ENCODE peak calls at places on chromosomes 4 and X, in nine cellular contexts. C is retina, J is ecto neural progenitor cell, H is NCI-H2081, A is activated T-helper 1 cell treated with Interleukin-2 at 50 U/mL for 16 hours, Q is NCI-H2029 treated with DMSO at 0.1 percent for 48 hours, I is A549, W is A172, M is SK-MEL-5. Y is an unnamed sample.
A peak's percentile ranks its signal among the peaks of the same experiment; 100 is the strongest.

GRCh38 chr4:156378053-156378665 is 424.5 kb upstream of the CTSO start:
- DNase-seq in C (no peak), J (no peak), H (peak; percentile 12), A (no peak), Q (no peak), I (peak; percentile 14), W (peak; percentile 40), M (peak; percentile 44), Y (peak; percentile 31)

GRCh38 chr4:152999376-153000067 is 63.4 kb downstream of the FHDC1 start:
- DNase-seq in C (no peak), J (no peak), H (no peak), A (no peak), Q (no peak), I (no peak), W (no peak), M (no peak), Y (no peak)

GRCh38 chr4:8131210-8131609 is 27.4 kb downstream of the ABLIM2 start:
- DNase-seq in C (no peak), J (no peak), H (peak; percentile 85), A (no peak), Q (no peak), I (no peak), W (no peak), M (no peak), Y (no peak)

GRCh38 chr4:73379946-73380345 is 24.1 kb upstream of the ALB start:
- DNase-seq in C (no peak), J (no peak), H (no peak), A (no peak), Q (no peak), I (no peak), W (no peak), M (no peak), Y (no peak)

GRCh38 chr4:155444695-155445094 is 67.9 kb upstream of the MAP9 start:
- DNase-seq in C (no peak), J (no peak), H (no peak), A (no peak), Q (no peak), I (no peak), W (no peak), M (no peak), Y (no peak)

GRCh38 chr4:90943311-90943710 is 816.1 kb downstream of the CCSER1 start:
- DNase-seq in C (no peak), J (no peak), H (no peak), A (no peak), Q (no peak), I (peak; percentile 3), W (no peak), M (no peak), Y (no peak)

GRCh38 chr4:102678695-102679335 is 82.0 kb downstream of the MANBA start:
- DNase-seq in C (peak; percentile 11), J (no peak), H (no peak), A (no peak), Q (no peak), I (no peak), W (no peak), M (no peak), Y (no peak)

GRCh38 chrX:133922390-133922772 is 63.0 kb downstream of the GPC3 start:
- DNase-seq in C (no peak), J (no peak), H (no peak), A (no peak), Q (no peak), I (no peak), W (no peak), M (no peak), Y (no peak)

GRCh38 chrX:38260231-38260630 is 39.6 kb upstream of the SRPX start:
- DNase-seq in C (no peak), J (no peak), H (peak; percentile 29), A (no peak), Q (no peak), I (peak; percentile 49), W (peak; percentile 45), M (peak; percentile 72), Y (no peak)

GRCh38 chr4:40842725-40843401 is 93.1 kb downstream of the NSUN7 start:
- DNase-seq in C (peak; percentile 69), J (no peak), H (peak; percentile 57), A (no peak), Q (peak; percentile 72), I (no peak), W (no peak), M (peak; percentile 24), Y (no peak)

GRCh38 chrX:71095971-71096701 is 485 bp downstream of the FOXO4 start:
- DNase-seq in C (peak; percentile 34), J (peak; percentile 51), H (peak; percentile 63), A (no peak), Q (no peak), I (no peak), W (no peak), M (no peak), Y (no peak)

GRCh38 chr4:100114909-100115308 is 75.4 kb downstream of the DDIT4L start:
- DNase-seq in C (no peak), J (no peak), H (no peak), A (no peak), Q (no peak), I (no peak), W (no peak), M (no peak), Y (no peak)

GRCh38 chr4:16067515-16067914 is 16.3 kb downstream of the PROM1 start:
- DNase-seq in C (no peak), J (no peak), H (no peak), A (no peak), Q (peak; percentile 63), I (no peak), W (no peak), M (peak; percentile 97), Y (no peak)

GRCh38 chr4:120856294-120856693 is 66.2 kb downstream of the PRDM5 start:
- DNase-seq in C (no peak), J (no peak), H (no peak), A (no peak), Q (no peak), I (no peak), W (no peak), M (no peak), Y (no peak)

GRCh38 chr4:65798498-65799127 is 128.3 kb upstream of the EPHA5 start:
- DNase-seq in C (no peak), J (no peak), H (no peak), A (no peak), Q (no peak), I (no peak), W (no peak), M (peak; percentile 3), Y (no peak)

GRCh38 chr4:38654273-38654672 is 9.7 kb upstream of the KLF3 start:
- DNase-seq in C (peak; percentile 35), J (no peak), H (no peak), A (no peak), Q (no peak), I (no peak), W (no peak), M (no peak), Y (no peak)

GRCh38 chr4:152515678-152516077 is 20.2 kb downstream of the FBXW7 start:
- DNase-seq in C (no peak), J (no peak), H (no peak), A (no peak), Q (no peak), I (no peak), W (peak; percentile 41), M (no peak), Y (no peak)

GRCh38 chr4:139054791-139055376 is 39.3 kb downstream of the NOCT start:
- DNase-seq in C (no peak), J (no peak), H (no peak), A (no peak), Q (no peak), I (no peak), W (no peak), M (no peak), Y (no peak)

GRCh38 chr4:165877291-165877690 is 4.3 kb downstream of the TLL1 start:
- DNase-seq in C (no peak), J (no peak), H (peak; percentile 42), A (no peak), Q (no peak), I (no peak), W (no peak), M (no peak), Y (no peak)

GRCh38 chr4:40628888-40629287 is 776 bp downstream of the RBM47 start:
- DNase-seq in C (no peak), J (no peak), H (no peak), A (no peak), Q (no peak), I (no peak), W (no peak), M (no peak), Y (no peak)

GRCh38 chrX:135438734-135439043 is 16.9 kb downstream of the SMIM10L2A start:
- DNase-seq in C (no peak), J (no peak), H (no peak), A (no peak), Q (no peak), I (no peak), W (no peak), M (no peak), Y (no peak)

GRCh38 chrX:21181232-21181853 is 192.9 kb upstream of the CNKSR2 start:
- DNase-seq in C (no peak), J (no peak), H (no peak), A (no peak), Q (no peak), I (no peak), W (no peak), M (no peak), Y (no peak)

GRCh38 chrX:13471269-13471668 is 98.1 kb upstream of the EGFL6 start:
- DNase-seq in C (peak; percentile 41), J (peak; percentile 54), H (no peak), A (no peak), Q (no peak), I (no peak), W (peak; percentile 13), M (no peak), Y (no peak)

GRCh38 chrX:82218361-82218760 is 1016.5 kb downstream of the SH3BGRL start:
- DNase-seq in C (no peak), J (no peak), H (peak; percentile 43), A (no peak), Q (no peak), I (peak; percentile 39), W (no peak), M (peak; percentile 58), Y (no peak)

GRCh38 chrX:108494416-108495095 is 54.9 kb downstream of the COL4A5 start:
- DNase-seq in C (no peak), J (no peak), H (no peak), A (no peak), Q (no peak), I (no peak), W (no peak), M (no peak), Y (no peak)

GRCh38 chrX:31500920-31501319 is 429.1 kb upstream of the FTHL17 start:
- DNase-seq in C (no peak), J (no peak), H (no peak), A (no peak), Q (no peak), I (no peak), W (peak; percentile 80), M (no peak), Y (no peak)

GRCh38 chrX:75547783-75548182 is 24.9 kb upstream of the ZDHHC15 start:
- DNase-seq in C (no peak), J (no peak), H (no peak), A (no peak), Q (no peak), I (no peak), W (no peak), M (no peak), Y (no peak)

GRCh38 chr4:3302786-3303444 is 10.1 kb downstream of the RGS12 start:
- DNase-seq in C (no peak), J (peak; percentile 44), H (no peak), A (no peak), Q (no peak), I (no peak), W (no peak), M (no peak), Y (no peak)

GRCh38 chr4:78616046-78616498 is 64.5 kb downstream of the ANXA3 start:
- DNase-seq in C (no peak), J (no peak), H (no peak), A (no peak), Q (no peak), I (no peak), W (no peak), M (no peak), Y (peak; percentile 68)

GRCh38 chr4:158938462-158939044 is 164.3 kb upstream of the RAPGEF2 start:
- DNase-seq in C (peak; percentile 8), J (no peak), H (peak; percentile 16), A (no peak), Q (no peak), I (no peak), W (peak; percentile 7), M (peak; percentile 8), Y (peak; percentile 13)

GRCh38 chr4:182593413-182593812 is 323.8 kb downstream of the DCTD start:
- DNase-seq in C (no peak), J (no peak), H (peak; percentile 1), A (no peak), Q (no peak), I (no peak), W (no peak), M (no peak), Y (no peak)